ENCODE peak calls at places on chromosomes 7 and 10, in seven cellular contexts. W is endothelial cell, L is bronchial epithelial cell, S is upper lobe of left lung, I is left ventricle myocardium inferior, O is WTC11, P is PC-9. C is an unnamed sample.

GRCh38 chr7:36644625-36645422 is 79.5 kb downstream of the AOAH start:
- DNase-seq in W (no peak), S (no peak), I (no peak), P (no peak), L (no peak), O (no peak), C (no peak)

GRCh38 chr7:109206196-109206595 is 636.5 kb downstream of the DNAJB9 start:
- DNase-seq in O (no peak), I (no peak), L (no peak), P (no peak), W (no peak), S (no peak), C (no peak)

GRCh38 chr7:13852281-13852968 is 137.0 kb downstream of the ETV1 start:
- DNase-seq in I (no peak), W (no peak), P (no peak), O (no peak), L (peak), S (no peak), C (no peak)

GRCh38 chr7:16587785-16588184 is 57.8 kb downstream of the ANKMY2 start:
- DNase-seq in P (no peak), O (no peak), I (no peak), S (peak), L (no peak), W (no peak), C (no peak)

GRCh38 chr10:103855424-103855823 is at the start of gene SH3PXD2A:
- DNase-seq in S (no peak), I (peak), P (peak), O (peak), W (peak), L (no peak), C (no peak)

GRCh38 chr10:31242902-31243301 is 76.1 kb upstream of the ZEB1 start:
- DNase-seq in W (no peak), O (no peak), P (peak), L (peak), S (no peak), I (no peak), C (no peak)

GRCh38 chr10:51291961-51292360 is 217.7 kb downstream of the PRKG1 start:
- DNase-seq in I (no peak), S (no peak), W (no peak), P (no peak), O (no peak), L (no peak), C (no peak)

GRCh38 chr7:102140952-102141370 is 145.7 kb upstream of the SH2B2 start:
- DNase-seq in O (no peak), P (no peak), L (no peak), I (no peak), S (peak), W (no peak), C (no peak)

GRCh38 chr10:103727546-103727963 is 127.8 kb downstream of the SH3PXD2A start:
- DNase-seq in W (no peak), L (no peak), O (no peak), P (no peak), I (peak), S (no peak), C (no peak)

GRCh38 chr10:69375307-69376151 is 41.2 kb downstream of the TACR2 start:
- DNase-seq in L (peak), P (no peak), O (peak), S (no peak), W (no peak), I (no peak), C (no peak)

GRCh38 chr10:67976292-67977245 is 92.1 kb downstream of the SIRT1 start:
- DNase-seq in W (no peak), S (peak), I (peak), P (no peak), O (peak), L (no peak), C (no peak)

GRCh38 chr7:131231381-131232220 is 96.1 kb upstream of the MKLN1 start:
- DNase-seq in S (peak), P (no peak), I (peak), O (no peak), W (no peak), L (no peak), C (peak)

GRCh38 chr7:68964060-68964459 is 634.2 kb upstream of the AUTS2 start:
- DNase-seq in S (no peak), O (no peak), P (no peak), W (no peak), L (peak), I (no peak), C (no peak)

GRCh38 chr7:121073463-121074099 is 85.1 kb downstream of the CPED1 start:
- DNase-seq in I (no peak), O (no peak), L (no peak), W (no peak), S (no peak), P (no peak), C (no peak)

GRCh38 chr7:4234886-4235285 is 447.2 kb upstream of the FOXK1 start:
- DNase-seq in L (no peak), W (no peak), I (no peak), S (no peak), O (no peak), P (no peak), C (no peak)

GRCh38 chr7:26512737-26513136 is 221.1 kb downstream of the SNX10 start:
- DNase-seq in O (no peak), L (no peak), W (no peak), I (no peak), P (no peak), S (no peak), C (no peak)

GRCh38 chr10:28533571-28534304 is 820 bp downstream of the WAC start:
- DNase-seq in P (peak), S (peak), I (peak), W (peak), L (peak), O (peak), C (peak)

GRCh38 chr10:49743464-49744075 is 18.6 kb downstream of the OGDHL start:
- DNase-seq in W (no peak), P (no peak), S (no peak), I (no peak), L (no peak), O (no peak), C (no peak)

GRCh38 chr10:103153765-103154197 is 39.3 kb downstream of the NT5C2 start:
- DNase-seq in I (no peak), P (no peak), O (no peak), S (no peak), W (no peak), L (peak), C (no peak)

GRCh38 chr10:95332666-95333249 is 42.0 kb upstream of the PDLIM1 start:
- DNase-seq in I (no peak), W (no peak), S (no peak), L (no peak), P (no peak), O (no peak), C (no peak)

GRCh38 chr10:94123253-94123995 is 129.7 kb downstream of the PLCE1 start:
- DNase-seq in O (no peak), W (no peak), S (no peak), I (no peak), P (peak), L (peak), C (no peak)

GRCh38 chr10:22229756-22230330 is 12.0 kb upstream of the EBLN1 start:
- DNase-seq in P (no peak), L (no peak), W (no peak), S (no peak), O (no peak), I (no peak), C (no peak)

GRCh38 chr7:125254521-125254920 is 324.9 kb upstream of the POT1 start:
- DNase-seq in L (peak), P (no peak), O (no peak), I (no peak), W (no peak), S (no peak), C (no peak)

GRCh38 chr7:13139436-13139835 is 452.0 kb downstream of the ARL4A start:
- DNase-seq in P (no peak), L (no peak), S (no peak), W (no peak), O (no peak), I (no peak), C (no peak)

GRCh38 chr10:78378192-78378591 is 344.5 kb downstream of the RPS24 start:
- DNase-seq in I (no peak), L (no peak), P (no peak), S (no peak), O (no peak), W (no peak), C (no peak)

GRCh38 chr10:78383378-78383777 is 349.7 kb downstream of the RPS24 start:
- DNase-seq in L (no peak), W (no peak), I (no peak), O (no peak), P (no peak), S (no peak), C (no peak)

GRCh38 chr10:78382047-78382446 is 348.4 kb downstream of the RPS24 start:
- DNase-seq in I (no peak), O (no peak), P (no peak), L (peak), S (no peak), W (no peak), C (no peak)

GRCh38 chr10:78382776-78383175 is 349.1 kb downstream of the RPS24 start:
- DNase-seq in W (no peak), L (no peak), I (no peak), S (no peak), O (no peak), P (no peak), C (no peak)

DNA sequence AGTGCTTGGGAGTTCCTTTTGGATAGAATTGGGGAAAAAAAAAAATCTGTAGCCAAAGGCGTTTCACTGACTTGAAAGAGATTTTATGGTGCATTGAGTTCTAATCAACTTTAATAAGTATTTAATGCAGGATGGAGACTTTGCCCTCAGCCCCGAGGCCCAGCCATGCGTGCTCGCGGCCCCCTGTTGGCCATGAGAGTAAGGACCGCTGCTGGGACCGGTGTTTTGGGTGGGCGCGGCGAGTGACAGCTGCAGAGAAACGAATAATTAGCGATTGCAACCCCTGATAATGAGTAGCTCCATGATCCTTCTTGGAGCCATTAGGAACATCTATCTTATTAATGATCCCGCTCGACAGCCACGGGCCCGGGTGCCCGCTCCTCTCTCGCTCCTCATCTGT is 347.4 kb downstream of the RPS24 start:
- DNase-seq in S (no peak), I (no peak), L (no peak), O (peak), W (peak), P (no peak), C (no peak)
- TF ChIP-seq CTCF in S (no peak), I (no peak), L (no peak), O (peak), W (peak), P (peak), C (no peak)

GRCh38 chr10:60871215-60871614 is 72.8 kb downstream of the RHOBTB1 start:
- DNase-seq in O (no peak), P (no peak), I (no peak), L (no peak), S (no peak), W (no peak), C (no peak)

GRCh38 chr10:60872451-60872850 is 71.5 kb downstream of the RHOBTB1 start:
- DNase-seq in W (no peak), P (no peak), O (no peak), I (no peak), S (no peak), L (no peak), C (no peak)

GRCh38 chr10:60870803-60871202 is 73.2 kb downstream of the RHOBTB1 start:
- DNase-seq in L (no peak), O (no peak), S (no peak), W (no peak), P (no peak), I (no peak), C (no peak)

GRCh38 chr10:60868946-60869345 is 75.0 kb downstream of the RHOBTB1 start:
- DNase-seq in W (no peak), O (no peak), I (no peak), L (no peak), P (no peak), S (no peak), C (no peak)

GRCh38 chr10:60869916-60870728 is 73.9 kb downstream of the RHOBTB1 start:
- DNase-seq in W (no peak), O (no peak), S (no peak), L (peak), I (no peak), P (no peak), C (no peak)
- TF ChIP-seq CTCF in W (no peak), O (no peak), S (no peak), L (peak), I (peak), P (peak), C (no peak)

GRCh38 chr7:52920977-52921376 is 114.5 kb upstream of the POM121L12 start:
- DNase-seq in O (no peak), W (no peak), P (no peak), S (no peak), I (no peak), L (no peak), C (no peak)

DNA sequence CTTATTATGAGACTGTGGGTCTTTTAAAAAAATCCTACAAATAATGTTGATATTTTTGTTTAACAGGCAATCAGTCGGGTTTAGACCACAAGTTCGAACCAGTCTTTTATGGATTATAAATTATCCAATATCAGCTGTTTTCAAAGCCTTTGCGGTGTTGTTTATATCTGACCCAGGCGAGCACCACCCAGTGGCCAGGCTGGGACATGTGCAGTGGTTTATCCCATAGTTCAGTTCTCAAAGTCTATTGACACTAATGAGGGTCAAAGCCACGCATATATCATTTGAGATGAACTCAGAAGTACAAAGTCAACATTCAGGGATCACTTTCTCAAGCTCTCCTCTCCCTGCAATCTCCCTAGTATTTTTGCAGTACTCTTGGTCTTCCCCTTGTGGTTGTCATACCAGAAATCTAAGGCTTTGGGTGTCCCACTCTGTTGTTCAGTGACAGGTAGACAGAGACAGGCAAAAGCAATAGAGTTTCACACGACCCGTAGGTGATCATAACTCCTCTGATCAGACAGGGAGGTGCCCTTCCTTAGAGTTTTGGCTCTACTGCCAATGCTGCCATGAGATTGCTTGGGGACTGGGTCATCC is 117.4 kb upstream of the POM121L12 start:
- DNase-seq in P (no peak), L (peak), O (peak), W (peak), I (no peak), S (no peak), C (no peak)
- TF ChIP-seq CTCF in P (peak), L (peak), O (peak), W (peak), I (peak), S (no peak), C (no peak)

GRCh38 chr7:107133396-107133795 is 35.4 kb upstream of the HBP1 start:
- DNase-seq in L (no peak), O (no peak), W (no peak), S (no peak), P (no peak), I (no peak), C (no peak)

GRCh38 chr7:107128748-107129147 is 40.1 kb upstream of the HBP1 start:
- DNase-seq in S (no peak), P (no peak), I (no peak), O (no peak), W (no peak), L (no peak), C (no peak)

GRCh38 chr7:107128217-107128616 is 40.6 kb upstream of the HBP1 start:
- DNase-seq in L (no peak), O (no peak), I (no peak), W (no peak), S (no peak), P (no peak), C (no peak)

GRCh38 chr7:107125475-107125874 is 43.3 kb upstream of the HBP1 start:
- DNase-seq in O (no peak), I (no peak), S (no peak), P (no peak), W (no peak), L (no peak), C (no peak)

DNA sequence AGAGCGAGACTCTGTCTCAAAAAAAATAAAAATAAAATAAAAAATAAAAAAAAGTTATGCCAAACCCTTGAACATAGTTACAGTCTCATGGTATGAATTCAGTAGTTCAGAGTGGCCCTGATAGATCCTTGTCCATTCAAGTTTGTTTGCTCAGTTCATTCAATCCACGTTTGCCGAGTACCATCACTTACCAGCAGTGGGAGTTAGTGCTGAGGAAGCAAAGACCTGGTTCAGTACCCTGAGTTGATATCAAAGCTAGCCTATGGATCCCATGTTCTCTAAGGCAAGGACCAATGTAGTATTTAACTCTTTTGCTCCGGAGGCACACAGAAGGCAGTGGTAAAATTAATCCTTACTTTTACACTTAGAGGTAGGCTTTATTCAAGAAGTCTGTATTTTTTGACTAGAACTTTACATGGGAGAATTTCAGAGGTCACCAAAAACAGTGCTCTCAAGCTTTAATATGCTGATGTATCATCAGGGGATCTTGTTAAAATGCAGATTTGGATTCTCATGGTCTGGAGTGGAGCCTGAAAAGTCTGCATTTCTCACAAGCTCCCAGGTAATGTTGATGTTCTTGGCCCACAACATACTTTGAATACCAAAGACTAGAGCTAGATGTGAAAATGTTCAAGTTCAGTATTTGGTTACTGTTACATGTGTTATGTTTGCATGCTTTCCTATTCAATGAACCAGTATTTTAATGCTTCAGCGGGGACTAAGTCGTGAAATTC is 38.1 kb upstream of the HBP1 start:
- DNase-seq in W (no peak), I (no peak), P (no peak), O (no peak), L (no peak), S (no peak), C (no peak)
- TF ChIP-seq CTCF in W (no peak), I (no peak), P (no peak), O (no peak), L (no peak), S (peak), C (no peak)

GRCh38 chr7:106039486-106040060 is 72.5 kb downstream of the SYPL1 start:
- DNase-seq in S (no peak), O (peak), P (no peak), W (no peak), I (no peak), L (no peak), C (no peak)
- TF ChIP-seq CTCF in S (no peak), O (no peak), P (no peak), W (no peak), I (no peak), L (no peak), C (no peak)

DNA sequence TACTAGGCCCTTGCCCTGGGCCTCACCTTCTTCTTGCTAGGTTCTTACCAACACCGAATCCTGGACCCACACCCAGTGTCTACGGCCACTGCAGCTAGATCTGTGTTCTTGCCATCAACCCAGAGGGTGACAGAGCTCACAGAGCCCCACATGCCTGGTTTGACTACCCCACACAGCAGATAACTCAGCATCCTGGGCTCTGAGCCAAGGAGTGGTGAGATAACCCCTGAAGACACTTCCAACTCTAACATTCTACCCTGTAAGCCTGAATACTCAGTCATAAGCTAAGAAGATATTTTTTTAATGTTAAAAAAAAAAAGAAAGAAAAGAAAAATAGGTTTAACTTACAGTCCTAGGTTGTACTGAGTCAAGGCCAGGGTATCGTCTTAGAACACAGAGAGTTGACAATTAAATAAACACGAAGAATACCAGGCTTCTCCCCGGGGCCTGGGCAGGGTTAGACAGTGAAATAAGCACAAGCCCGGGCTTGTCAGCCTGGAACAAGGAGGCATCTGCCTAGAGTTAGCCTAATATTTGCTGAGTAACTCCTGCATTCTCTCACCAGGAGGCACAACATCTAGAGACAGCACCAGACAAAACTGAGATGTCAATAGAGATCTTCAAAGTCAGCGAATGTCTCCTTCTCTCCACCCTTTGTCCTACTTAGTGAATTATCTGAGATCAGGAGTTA is 556.5 kb upstream of the LRRN3 start:
- DNase-seq in W (no peak), L (peak), I (no peak), P (peak), O (no peak), S (no peak), C (no peak)
- TF ChIP-seq CTCF in W (no peak), L (no peak), I (no peak), P (no peak), O (no peak), S (no peak), C (no peak)

GRCh38 chr10:116835658-116836057 is 13.6 kb upstream of the ENO4 start:
- DNase-seq in L (no peak), P (no peak), W (no peak), I (no peak), O (no peak), S (no peak), C (no peak)
- TF ChIP-seq CTCF in L (no peak), P (no peak), W (no peak), I (no peak), O (no peak), S (no peak), C (no peak)

GRCh38 chr10:27413831-27414348 is 90.2 kb upstream of the RAB18 start:
- DNase-seq in P (no peak), W (no peak), L (no peak), I (no peak), O (no peak), S (no peak), C (no peak)

GRCh38 chr10:27410153-27410552 is 94.0 kb upstream of the RAB18 start:
- DNase-seq in O (no peak), P (no peak), W (no peak), L (no peak), S (no peak), I (no peak), C (no peak)

GRCh38 chr10:27413387-27413786 is 90.7 kb upstream of the RAB18 start:
- DNase-seq in O (peak), S (no peak), P (no peak), I (no peak), L (no peak), W (no peak), C (no peak)
- TF ChIP-seq CTCF in O (no peak), S (no peak), P (no peak), I (no peak), L (no peak), W (no peak), C (no peak)

GRCh38 chr7:127980901-127981300 is 50.3 kb downstream of the LRRC4 start:
- DNase-seq in S (no peak), W (no peak), I (no peak), O (no peak), P (no peak), L (no peak), C (no peak)
- TF ChIP-seq CTCF in S (no peak), W (no peak), I (no peak), O (no peak), P (no peak), L (no peak), C (no peak)